ENCODE peak calls at places on chromosomes 2 and 18, in five cellular contexts. Y is kidney, X is upper lobe of left lung, G is HCT116, H is transverse colon. D is an unnamed sample.

GRCh38 chr2:119197529-119198266 is 25.9 kb upstream of the STEAP3 start:
- DNase-seq in H (no peak), G (no peak), X (no peak), Y (no peak), D (no peak)

GRCh38 chr2:201754683-201755415 is 25.9 kb downstream of the ALS2 start:
- DNase-seq in H (no peak), G (no peak), Y (no peak), X (no peak), D (no peak)

GRCh38 chr18:31049189-31049588 is 6.6 kb upstream of the DSC3 start:
- DNase-seq in G (no peak), Y (no peak), X (no peak), H (no peak), D (no peak)

GRCh38 chr2:36356990-36357505 is 1.5 kb downstream of the CRIM1 start:
- DNase-seq in H (peak; percentile 37), X (no peak), Y (no peak), G (no peak), D (no peak)

GRCh38 chr2:224774735-224775134 is 58.6 kb upstream of the CCDC195 start:
- DNase-seq in G (no peak), H (no peak), X (peak; percentile 53), Y (no peak), D (no peak)

GRCh38 chr18:55699233-55699765 is 111.3 kb upstream of the TCF4 start:
- DNase-seq in G (no peak), Y (no peak), H (no peak), X (no peak), D (no peak)

GRCh38 chr2:238456966-238457926 is 30.5 kb downstream of the ASB1 start:
- DNase-seq in G (no peak), H (no peak), X (no peak), Y (no peak), D (no peak)

GRCh38 chr18:29154758-29155725 is 978.1 kb upstream of the CDH2 start:
- DNase-seq in Y (no peak), G (peak; percentile 66), H (no peak), X (no peak), D (no peak)

GRCh38 chr18:42024131-42024530 is 69.1 kb downstream of the PIK3C3 start:
- DNase-seq in G (no peak), Y (no peak), X (no peak), H (no peak), D (no peak)

GRCh38 chr2:203718087-203718486 is 11.6 kb downstream of the CD28 start:
- DNase-seq in X (no peak), G (no peak), Y (no peak), H (peak; percentile 41), D (no peak)

GRCh38 chr2:23606968-23607367 is 222.0 kb downstream of the KLHL29 start:
- DNase-seq in H (no peak), G (no peak), X (no peak), Y (no peak), D (no peak)

GRCh38 chr2:184681642-184682321 is 83.5 kb downstream of the ZNF804A start:
- DNase-seq in X (peak; percentile 16), Y (peak; percentile 63), H (no peak), G (no peak), D (no peak)

GRCh38 chr2:26752636-26753035 is 11.4 kb upstream of the SLC35F6 start:
- DNase-seq in G (no peak), H (no peak), Y (no peak), X (no peak), D (no peak)

GRCh38 chr2:219010162-219010756 is 17.0 kb upstream of the CRYBA2 start:
- DNase-seq in H (peak; percentile 44), X (no peak), Y (no peak), G (no peak), D (no peak)

GRCh38 chr2:144995482-144995881 is 475.6 kb upstream of the ZEB2 start:
- DNase-seq in G (no peak), H (no peak), X (no peak), Y (no peak), D (no peak)

GRCh38 chr2:11713815-11714214 is 32.6 kb upstream of the LPIN1 start:
- DNase-seq in Y (no peak), X (no peak), G (no peak), H (no peak), D (no peak)

GRCh38 chr2:33134764-33135560 is 188.2 kb downstream of the LTBP1 start:
- DNase-seq in X (no peak), Y (no peak), H (no peak), G (no peak), D (no peak)

GRCh38 chr18:69397096-69397495 is 3.6 kb upstream of the DOK6 start:
- DNase-seq in X (peak; percentile 35), Y (no peak), H (no peak), G (peak; percentile 6), D (no peak)

GRCh38 chr2:156541706-156542105 is 105.5 kb downstream of the GPD2 start:
- DNase-seq in X (no peak), G (no peak), Y (no peak), H (no peak), D (no peak)

GRCh38 chr2:28359222-28360065 is 33.2 kb upstream of the FOSL2 start:
- DNase-seq in H (peak; percentile 73), X (no peak), G (no peak), Y (no peak), D (no peak)

GRCh38 chr18:45775241-45775676 is 50.2 kb upstream of the SIGLEC15 start:
- DNase-seq in X (peak; percentile 91), H (peak; percentile 61), G (peak; percentile 69), Y (peak; percentile 87), D (peak; percentile 47)

GRCh38 chr18:28189400-28190239 is 12.7 kb upstream of the CDH2 start:
- DNase-seq in G (peak; percentile 23), H (no peak), X (no peak), Y (no peak), D (no peak)

GRCh38 chr2:128503358-128504241 is 184.9 kb upstream of the HS6ST1 start:
- DNase-seq in Y (no peak), G (no peak), X (no peak), H (no peak), D (no peak)

GRCh38 chr2:208186921-208187320 is 2.9 kb downstream of the C2orf80 start:
- DNase-seq in G (no peak), Y (no peak), X (no peak), H (no peak), D (no peak)

GRCh38 chr2:121400206-121400605 is 115.2 kb upstream of the TFCP2L1 start:
- DNase-seq in H (no peak), Y (no peak), G (no peak), X (no peak), D (no peak)

GRCh38 chr2:20958176-20958575 is 85.7 kb downstream of the APOB start:
- DNase-seq in H (no peak), G (no peak), X (peak; percentile 55), Y (peak; percentile 59), D (no peak)

GRCh38 chr2:101942846-101943245 is 48.9 kb upstream of the IL1R2 start:
- DNase-seq in Y (no peak), G (no peak), X (no peak), H (no peak), D (no peak)

GRCh38 chr2:214412679-214413078 is 1.8 kb downstream of the VWC2L start:
- DNase-seq in G (no peak), Y (no peak), H (no peak), X (no peak), D (no peak)

GRCh38 chr2:219752731-219753130 is 125.3 kb downstream of the SLC4A3 start:
- DNase-seq in X (no peak), Y (no peak), H (no peak), G (no peak), D (no peak)

GRCh38 chr2:237558918-237559645 is 7.3 kb upstream of the PRLH start:
- DNase-seq in X (no peak), Y (peak; percentile 76), G (no peak), H (peak; percentile 70), D (no peak)

GRCh38 chr2:44937688-44938240 is 3.7 kb upstream of the SIX3 start:
- DNase-seq in Y (no peak), G (peak; percentile 57), X (peak; percentile 82), H (no peak), D (no peak)

GRCh38 chr2:120767486-120768005 is 31.9 kb downstream of the GLI2 start:
- DNase-seq in X (no peak), G (no peak), Y (peak; percentile 59), H (no peak), D (no peak)

GRCh38 chr2:236196366-236196765 is 28.2 kb upstream of the GBX2 start:
- DNase-seq in Y (no peak), G (no peak), X (no peak), H (no peak), D (no peak)

GRCh38 chr2:85893428-85894258 is 4.9 kb upstream of the ST3GAL5 start:
- DNase-seq in X (no peak), G (no peak), H (no peak), Y (no peak), D (no peak)

GRCh38 chr2:150480971-150481830 is 6.3 kb downstream of the RND3 start:
- DNase-seq in X (no peak), Y (no peak), G (no peak), H (no peak), D (no peak)

GRCh38 chr2:17754773-17755425 is 961 bp downstream of the GEN1 start:
- DNase-seq in Y (no peak), H (no peak), G (no peak), X (no peak), D (no peak)
- H3K27ac ChIP-seq in Y (no peak overlapping the region), H (peak overlapping the region; percentile 95), G (peak overlapping the region; percentile 95), X (no peak overlapping the region), D (no peak overlapping the region)

DNA sequence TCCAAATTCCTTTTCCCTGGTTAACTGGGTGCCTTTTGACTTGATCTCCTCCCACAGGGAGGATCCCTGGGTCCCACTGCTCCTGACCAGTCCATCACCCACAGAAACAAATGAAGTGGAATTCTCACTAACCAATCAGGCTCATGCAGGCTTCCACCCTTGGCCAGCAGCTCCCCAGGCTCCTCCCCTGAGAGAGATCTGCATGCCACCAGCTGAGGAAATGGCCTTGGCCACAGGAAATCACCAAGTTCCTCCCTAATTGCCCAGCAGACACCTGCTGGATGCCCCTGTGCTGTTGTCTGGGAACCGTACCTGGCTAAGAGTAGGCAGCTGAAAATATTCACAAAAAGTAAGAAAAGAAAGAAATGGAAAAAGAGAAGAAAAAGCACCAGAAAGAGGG is 207.4 kb downstream of the NCK2 start:
- DNase-seq in X (no peak), Y (no peak), G (no peak), H (no peak), D (no peak)
- H3K4me1 ChIP-seq in X (no peaks in the 10 kb centered on the region), Y (no peaks in the 10 kb centered on the region), G (no peaks in the 10 kb centered on the region), H (no peaks in the 10 kb centered on the region), D (peaks cover 3% of the 10 kb centered on the region)

GRCh38 chr18:35603528-35603927 is 22.0 kb downstream of the GALNT1 start:
- DNase-seq in G (no peak), H (no peak), Y (no peak), X (no peak), D (no peak)

GRCh38 chr18:35602193-35602820 is 20.8 kb downstream of the GALNT1 start:
- DNase-seq in X (no peak), H (no peak), Y (no peak), G (no peak), D (no peak)

GRCh38 chr18:35592298-35592697 is 10.8 kb downstream of the GALNT1 start:
- DNase-seq in H (no peak), G (no peak), Y (no peak), X (no peak), D (no peak)

GRCh38 chr18:35593859-35594258 is 12.3 kb downstream of the GALNT1 start:
- DNase-seq in Y (no peak), H (no peak), G (no peak), X (no peak), D (no peak)

GRCh38 chr18:35597758-35598157 is 16.2 kb downstream of the GALNT1 start:
- DNase-seq in Y (no peak), G (no peak), H (no peak), X (no peak), D (no peak)
- H3K4me3 ChIP-seq in Y (no peak overlapping the region), G (no peak overlapping the region), H (no peak overlapping the region), X (no peak overlapping the region), D (no peak overlapping the region)

GRCh38 chr2:159131882-159132281 is 154.6 kb downstream of the WDSUB1 start:
- DNase-seq in Y (no peak), H (no peak), X (no peak), G (peak; percentile 43), D (no peak)
- H3K27ac ChIP-seq in Y (no peak overlapping the region), H (peak overlapping the region; percentile 37), X (no peak overlapping the region), G (no peak overlapping the region), D (no peak overlapping the region)

D was measured in iPS DF 6.9.